ENCODE peak calls at places on chromosomes 6 and 20, in ten cellular contexts. M is heart left ventricle, J is gastrocnemius medialis, L is prostate gland, E is tibial nerve, R is HepG2, Z is IMR-90, U is uterus, W is stomach, H is adrenal gland. Y is an unnamed sample.
A peak's percentile ranks its signal among the peaks of the same experiment; 100 is the strongest.

GRCh38 chr6:27863962-27864905 is 48.0 kb downstream of the OR2B2 start:
- DNase-seq in M (no peak), J (no peak), L (no peak), E (no peak), R (no peak), Z (peak; percentile 15), U (peak; percentile 19), W (no peak), H (peak; percentile 61), Y (peak; percentile 23)

GRCh38 chr20:44706371-44707258 is 8.6 kb upstream of the CCN5 start:
- DNase-seq in M (peak; percentile 62), J (peak; percentile 78), L (no peak), E (peak; percentile 70), R (no peak), Z (peak; percentile 35), U (peak; percentile 60), W (no peak), H (no peak), Y (peak; percentile 25)

GRCh38 chr6:44264154-44265002 is 973 bp downstream of the NFKBIE start:
- DNase-seq in M (peak; percentile 79), J (no peak), L (no peak), E (no peak), R (no peak), Z (peak; percentile 31), U (no peak), W (peak; percentile 56), H (no peak), Y (no peak)

GRCh38 chr6:134464690-134465411 is 146.9 kb upstream of the SGK1 start:
- DNase-seq in M (no peak), J (peak; percentile 91), L (no peak), E (no peak), R (no peak), Z (peak; percentile 89), U (no peak), W (no peak), H (no peak), Y (no peak)

GRCh38 chr6:138455746-138456392 is 43.4 kb downstream of the NHSL1 start:
- DNase-seq in M (no peak), J (no peak), L (no peak), E (no peak), R (no peak), Z (peak; percentile 52), U (no peak), W (no peak), H (no peak), Y (no peak)

GRCh38 chr6:83511901-83512681 is at the start of gene PRSS35:
- DNase-seq in M (peak; percentile 77), J (no peak), L (peak; percentile 29), E (no peak), R (peak; percentile 7), Z (peak; percentile 48), U (peak; percentile 17), W (peak; percentile 47), H (peak; percentile 75), Y (peak; percentile 58)

GRCh38 chr6:232896-233640 is 59.2 kb upstream of the DUSP22 start:
- DNase-seq in M (no peak), J (no peak), L (no peak), E (no peak), R (no peak), Z (no peak), U (no peak), W (no peak), H (peak; percentile 33), Y (no peak)

GRCh38 chr6:113120577-113121285 is 736.4 kb upstream of the MARCKS start:
- DNase-seq in M (no peak), J (no peak), L (no peak), E (no peak), R (no peak), Z (peak; percentile 93), U (no peak), W (no peak), H (no peak), Y (no peak)

GRCh38 chr6:8392569-8392968 is 42.8 kb downstream of the SLC35B3 start:
- DNase-seq in M (no peak), J (no peak), L (no peak), E (no peak), R (no peak), Z (no peak), U (no peak), W (no peak), H (no peak), Y (no peak)

GRCh38 chr6:8383584-8383983 is 51.8 kb downstream of the SLC35B3 start:
- DNase-seq in M (no peak), J (no peak), L (no peak), E (no peak), R (no peak), Z (no peak), U (no peak), W (no peak), H (no peak), Y (no peak)

GRCh38 chr6:8391934-8392333 is 43.4 kb downstream of the SLC35B3 start:
- DNase-seq in M (no peak), J (no peak), L (no peak), E (no peak), R (no peak), Z (no peak), U (no peak), W (no peak), H (no peak), Y (no peak)

GRCh38 chr6:8387942-8388437 is 47.4 kb downstream of the SLC35B3 start:
- DNase-seq in M (no peak), J (no peak), L (no peak), E (no peak), R (no peak), Z (no peak), U (no peak), W (no peak), H (no peak), Y (no peak)

DNA sequence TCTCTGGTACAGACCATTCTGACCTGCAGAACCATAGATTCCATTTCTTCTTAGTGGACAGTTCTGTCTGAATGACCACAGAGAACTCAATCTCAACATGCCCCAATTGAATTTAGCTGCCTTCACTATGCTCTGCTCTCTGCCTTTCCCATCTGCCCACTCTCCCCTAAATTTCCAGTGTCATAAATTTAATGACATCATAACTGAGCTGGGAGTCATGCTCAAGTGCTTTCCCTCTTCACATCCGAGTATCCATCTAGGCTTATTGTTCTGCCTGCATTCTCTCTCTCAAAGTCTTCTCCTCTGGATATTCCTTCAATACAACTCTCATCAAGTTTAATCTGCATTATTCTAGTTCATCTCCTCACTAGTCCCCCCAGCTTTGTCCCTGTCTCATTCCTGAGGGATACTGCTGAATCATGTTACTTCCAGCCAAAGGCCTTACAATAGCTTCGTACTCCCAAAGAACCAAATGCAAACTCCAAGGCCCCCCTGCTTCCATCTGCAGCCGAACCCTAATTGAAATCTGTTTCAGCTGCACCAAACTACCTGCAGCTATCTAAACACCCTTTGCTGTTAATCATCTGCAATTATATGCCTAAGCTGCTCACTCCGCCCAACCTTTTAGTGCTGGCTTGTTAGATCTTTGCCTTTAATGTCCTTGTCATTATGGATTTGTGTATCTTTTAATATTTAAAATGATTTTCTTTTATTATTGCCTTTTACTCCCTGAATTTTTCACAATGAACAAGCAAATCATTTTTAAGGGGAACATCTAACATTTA is 46.1 kb downstream of the SLC35B3 start:
- DNase-seq in M (no peak), J (no peak), L (no peak), E (no peak), R (no peak), Z (no peak), U (no peak), W (no peak), H (no peak), Y (no peak)
- H3K4me3 ChIP-seq in M (no peak overlapping the region), J (no peak overlapping the region), L (no peak overlapping the region), E (no peak overlapping the region), R (no peak overlapping the region), Z (no peak overlapping the region), U (no peak overlapping the region), W (no peak overlapping the region), H (no peak overlapping the region), Y (no peak overlapping the region)

DNA sequence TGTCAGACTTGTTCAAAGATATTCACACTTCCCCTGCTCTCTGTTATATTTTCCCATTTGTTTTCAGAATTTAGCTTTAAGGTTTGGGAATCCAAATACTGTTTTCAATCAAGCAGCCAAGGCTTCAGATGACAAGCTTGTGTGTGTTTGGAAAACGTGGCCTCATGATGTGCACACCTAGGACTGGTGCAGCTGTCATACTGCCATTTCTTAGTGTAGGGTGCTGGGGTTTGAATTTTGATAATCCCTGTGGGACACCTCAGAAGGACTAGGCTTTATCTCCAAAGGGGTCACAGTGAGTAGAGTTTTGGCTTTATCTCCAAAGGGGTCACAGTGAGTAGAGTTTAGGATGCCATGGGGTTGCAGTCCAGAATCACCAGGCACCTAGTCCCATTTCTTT is 65.3 kb upstream of the JAG1 start:
- DNase-seq in M (no peak), J (no peak), L (no peak), E (no peak), R (no peak), Z (no peak), U (no peak), W (no peak), H (no peak), Y (no peak)
- H3K27ac ChIP-seq in M (peak overlapping the region; percentile 68), J (peak overlapping the region; percentile 19), L (peak overlapping the region; percentile 41), E (no peak overlapping the region), R (no peak overlapping the region), Z (no peak overlapping the region), U (peak overlapping the region; percentile 71), W (no peak overlapping the region), H (peak overlapping the region; percentile 13), Y (no peak overlapping the region)

GRCh38 chr20:63574829-63575720 is 1.0 kb upstream of the HELZ2 start:
- DNase-seq in M (no peak), J (no peak), L (no peak), E (no peak), R (no peak), Z (peak; percentile 24), U (no peak), W (no peak), H (no peak), Y (no peak)

GRCh38 chr20:63573739-63574131 is 304 bp downstream of the HELZ2 start:
- DNase-seq in M (no peak), J (no peak), L (no peak), E (no peak), R (no peak), Z (no peak), U (no peak), W (no peak), H (no peak), Y (no peak)

GRCh38 chr20:63576311-63576710 is 2.3 kb upstream of the HELZ2 start:
- DNase-seq in M (no peak), J (no peak), L (no peak), E (no peak), R (no peak), Z (no peak), U (no peak), W (no peak), H (no peak), Y (no peak)

GRCh38 chr20:63572788-63573738 is 976 bp downstream of the HELZ2 start:
- DNase-seq in M (no peak), J (no peak), L (no peak), E (no peak), R (peak; percentile 65), Z (no peak), U (no peak), W (no peak), H (no peak), Y (no peak)

DNA sequence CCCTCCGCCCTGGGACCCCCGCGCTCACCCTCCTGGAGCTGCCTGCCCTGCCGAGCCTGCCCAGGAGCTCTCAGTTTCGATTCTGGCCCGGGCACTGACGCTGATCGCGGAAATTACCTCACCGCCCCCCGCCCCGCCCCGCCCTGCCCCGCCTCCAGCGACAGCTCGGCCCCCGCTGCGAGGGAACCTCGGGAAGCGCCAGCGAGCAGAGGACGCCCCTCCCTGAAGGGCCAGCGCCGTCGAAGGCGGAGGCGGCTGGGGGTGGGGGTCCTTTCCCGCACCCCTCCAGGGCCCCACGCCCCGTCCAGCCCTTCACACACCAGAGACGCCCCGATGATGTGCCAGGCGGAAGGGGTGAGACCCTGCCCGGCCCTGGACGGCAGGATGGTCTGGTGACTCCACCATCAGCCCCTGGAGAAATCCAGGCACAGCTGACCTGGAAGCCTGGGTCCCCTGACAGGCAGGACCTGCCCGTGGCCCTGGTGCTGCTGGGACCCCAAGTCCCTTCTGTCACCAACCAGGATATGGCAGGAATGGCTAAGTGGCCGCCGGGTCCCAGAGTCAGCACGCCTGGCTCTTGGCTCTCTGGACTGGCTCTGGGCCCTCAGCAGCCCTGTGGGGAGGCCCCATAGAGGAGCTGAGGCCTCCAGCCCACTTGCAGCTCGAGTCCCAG is at the start of gene HELZ2:
- DNase-seq in M (peak; percentile 90), J (peak; percentile 41), L (peak; percentile 72), E (peak; percentile 47), R (peak; percentile 53), Z (peak; percentile 44), U (peak; percentile 78), W (peak; percentile 87), H (peak; percentile 87), Y (peak; percentile 86)
- TF ChIP-seq POLR2A in M (no peak), J (no peak), L (peak; percentile 44), E (no peak), R (peak; percentile 85), Z (peak; percentile 64), U (peak; percentile 41), W (no peak), H (peak; percentile 17), Y (peak; percentile 44)

DNA sequence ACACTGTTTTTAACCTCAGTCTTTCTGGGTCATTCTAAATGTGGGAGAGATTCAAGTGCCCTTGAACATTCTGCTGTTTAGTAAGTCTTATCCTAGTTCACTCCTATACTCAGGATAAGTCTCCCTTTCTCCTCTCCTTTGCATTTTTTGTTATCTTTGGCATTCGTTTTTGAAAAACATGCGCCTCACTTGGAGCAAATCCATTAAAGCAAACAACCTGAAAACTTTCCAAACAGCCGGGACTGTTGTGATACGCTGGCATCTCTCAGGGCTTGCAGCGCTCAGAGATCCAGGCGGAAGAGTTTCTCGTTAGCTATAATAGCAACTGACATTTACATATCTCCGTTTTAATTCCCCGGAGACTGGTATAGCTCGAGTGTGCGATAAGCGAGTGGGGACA is 114.4 kb upstream of the SOX4 start:
- DNase-seq in M (no peak), J (no peak), L (peak; percentile 30), E (no peak), R (no peak), Z (peak; percentile 23), U (no peak), W (no peak), H (peak; percentile 52), Y (peak; percentile 38)
- H3K4me3 ChIP-seq in M (peak overlapping the region; percentile 40), J (no peak overlapping the region), L (peak overlapping the region; percentile 22), E (peak overlapping the region; percentile 9), R (no peak overlapping the region), Z (no peak overlapping the region), U (peak overlapping the region; percentile 15), W (peak overlapping the region; percentile 29), H (no peak overlapping the region), Y (no peak overlapping the region)